ENCODE peak calls at places on chromosomes 5 and 9, in four cellular contexts. J, X, B and H are unnamed samples.

GRCh38 chr9:6014668-6015270 is 655 bp downstream of the RANBP6 start:
- DNase-seq in J (no peak), X (no peak), B (peak), H (no peak)

GRCh38 chr5:87263498-87263897 is 4.2 kb upstream of the RASA1 start:
- DNase-seq in J (no peak), X (no peak), B (no peak), H (no peak)

GRCh38 chr5:142748568-142749249 is 21.5 kb upstream of the ARHGAP26 start:
- DNase-seq in J (no peak), X (no peak), B (peak), H (no peak)

GRCh38 chr5:180785794-180786221 is 16.8 kb downstream of the MGAT1 start:
- DNase-seq in J (no peak), X (no peak), B (peak), H (peak)

GRCh38 chr5:137148128-137148527 is 351.0 kb downstream of the SPOCK1 start:
- DNase-seq in J (no peak), X (no peak), B (no peak), H (no peak)

GRCh38 chr5:125746936-125747335 is 676.3 kb upstream of the GRAMD2B start:
- DNase-seq in J (no peak), X (no peak), B (no peak), H (no peak)

GRCh38 chr5:57816108-57816507 is 333.5 kb upstream of the ACTBL2 start:
- DNase-seq in J (no peak), X (no peak), B (peak), H (peak)

GRCh38 chr5:64690417-64691151 is at the start of gene SHISAL2B:
- DNase-seq in J (peak), X (peak), B (peak), H (no peak)

GRCh38 chr5:133526368-133526767 is 86.0 kb downstream of the FSTL4 start:
- DNase-seq in J (no peak), X (no peak), B (no peak), H (no peak)

GRCh38 chr9:93520523-93520922 is 55.9 kb upstream of the PHF2 start:
- DNase-seq in J (no peak), X (no peak), B (peak), H (no peak)

GRCh38 chr5:59698774-59699173 is 194.8 kb downstream of the PDE4D start:
- DNase-seq in J (no peak), X (peak), B (no peak), H (no peak)

GRCh38 chr9:109467936-109468335 is 30.2 kb downstream of the PTPN3 start:
- DNase-seq in J (peak), X (no peak), B (no peak), H (no peak)

GRCh38 chr5:154157483-154158378 is 32.8 kb upstream of the GALNT10 start:
- DNase-seq in J (no peak), X (no peak), B (no peak), H (no peak)

GRCh38 chr5:180127682-180128670 is 56.4 kb upstream of the RNF130 start:
- DNase-seq in J (no peak), X (no peak), B (no peak), H (no peak)